ENCODE peak calls at places on chromosomes 7 and 10, in nine cellular contexts. P, O, V, A, K, R, J, X and B are unnamed samples.

GRCh38 chr7:33040803-33041516 is 21.6 kb downstream of the NT5C3A start:
- DNase-seq in P (no peak), O (peak; percentile 80), V (peak; percentile 91), A (no peak), K (no peak), R (peak; percentile 29), J (no peak), X (no peak), B (peak; percentile 90)

GRCh38 chr10:59839576-59839975 is 66.8 kb downstream of the CCDC6 start:
- DNase-seq in P (no peak), O (no peak), V (no peak), A (no peak), K (no peak), R (peak; percentile 77), J (no peak), X (no peak), B (no peak)

GRCh38 chr10:15083674-15084501 is 4.7 kb downstream of the ACBD7 start:
- DNase-seq in P (no peak), O (no peak), V (no peak), A (no peak), K (no peak), R (no peak), J (no peak), X (no peak), B (no peak)

GRCh38 chr7:95529701-95530100 is 44.0 kb downstream of the ASB4 start:
- DNase-seq in P (no peak), O (no peak), V (no peak), A (no peak), K (no peak), R (no peak), J (no peak), X (no peak), B (no peak)

GRCh38 chr7:26397786-26398435 is 106.2 kb downstream of the SNX10 start:
- DNase-seq in P (no peak), O (peak; percentile 37), V (peak; percentile 68), A (no peak), K (peak; percentile 51), R (peak; percentile 36), J (peak; percentile 36), X (no peak), B (no peak)

GRCh38 chr7:148854975-148855374 is 29.1 kb downstream of the EZH2 start:
- DNase-seq in P (no peak), O (no peak), V (no peak), A (no peak), K (no peak), R (no peak), J (no peak), X (no peak), B (no peak)

GRCh38 chr7:40799493-40800406 is 664.9 kb downstream of the SUGCT start:
- DNase-seq in P (no peak), O (no peak), V (no peak), A (no peak), K (no peak), R (no peak), J (no peak), X (no peak), B (no peak)

GRCh38 chr10:69641261-69641980 is 11.4 kb downstream of the FAM241B start:
- DNase-seq in P (no peak), O (no peak), V (no peak), A (peak; percentile 45), K (no peak), R (no peak), J (no peak), X (no peak), B (no peak)

GRCh38 chr10:8584666-8585065 is 530.2 kb downstream of the GATA3 start:
- DNase-seq in P (no peak), O (no peak), V (no peak), A (no peak), K (no peak), R (no peak), J (no peak), X (no peak), B (peak; percentile 39)

GRCh38 chr10:88027570-88027969 is 164.1 kb downstream of the PTEN start:
- DNase-seq in P (no peak), O (peak; percentile 16), V (peak; percentile 61), A (no peak), K (no peak), R (no peak), J (no peak), X (no peak), B (no peak)

GRCh38 chr7:99457050-99457645 is 8.8 kb downstream of the ATP5MF start:
- DNase-seq in P (no peak), O (no peak), V (no peak), A (no peak), K (no peak), R (no peak), J (no peak), X (no peak), B (no peak)

GRCh38 chr7:5697754-5698487 is 83.5 kb downstream of the RNF216 start:
- DNase-seq in P (no peak), O (no peak), V (no peak), A (no peak), K (no peak), R (peak; percentile 39), J (no peak), X (no peak), B (no peak)

GRCh38 chr10:95485030-95485429 is 76.1 kb downstream of the SORBS1 start:
- DNase-seq in P (no peak), O (no peak), V (no peak), A (no peak), K (no peak), R (no peak), J (no peak), X (no peak), B (peak; percentile 13)

GRCh38 chr7:18345641-18346234 is 149.8 kb upstream of the HDAC9 start:
- DNase-seq in P (peak; percentile 46), O (peak; percentile 33), V (peak; percentile 47), A (no peak), K (peak; percentile 57), R (peak; percentile 52), J (no peak), X (no peak), B (no peak)

GRCh38 chr10:89352039-89352597 is 24.3 kb downstream of the IFIT3 start:
- DNase-seq in P (peak; percentile 24), O (peak; percentile 40), V (no peak), A (no peak), K (no peak), R (peak; percentile 97), J (no peak), X (peak; percentile 32), B (peak; percentile 99)

GRCh38 chr7:42686594-42687156 is 225.2 kb downstream of the C7orf25 start:
- DNase-seq in P (no peak), O (no peak), V (no peak), A (no peak), K (peak; percentile 35), R (no peak), J (no peak), X (no peak), B (no peak)

GRCh38 chr10:132905661-132906060 is 36.7 kb downstream of the CFAP46 start:
- DNase-seq in P (no peak), O (no peak), V (no peak), A (peak; percentile 25), K (no peak), R (no peak), J (no peak), X (no peak), B (no peak)

GRCh38 chr10:20858292-20859124 is 38.6 kb downstream of the NEBL start:
- DNase-seq in P (peak; percentile 8), O (no peak), V (peak; percentile 44), A (no peak), K (peak; percentile 5), R (peak; percentile 56), J (no peak), X (no peak), B (no peak)

GRCh38 chr7:5393748-5394147 is 29.9 kb downstream of the TNRC18 start:
- DNase-seq in P (no peak), O (no peak), V (no peak), A (no peak), K (no peak), R (no peak), J (no peak), X (no peak), B (no peak)

GRCh38 chr10:70440296-70441160 is 953 bp downstream of the NODAL start:
- DNase-seq in P (no peak), O (no peak), V (no peak), A (no peak), K (no peak), R (no peak), J (no peak), X (no peak), B (no peak)

GRCh38 chr10:11610855-11611247 is 599 bp downstream of the USP6NL start:
- DNase-seq in P (no peak), O (peak; percentile 38), V (peak; percentile 64), A (peak; percentile 76), K (no peak), R (peak; percentile 58), J (peak; percentile 35), X (peak; percentile 41), B (no peak)

GRCh38 chr10:17657116-17657500 is 13.2 kb downstream of the STAM start:
- DNase-seq in P (no peak), O (no peak), V (no peak), A (no peak), K (no peak), R (no peak), J (no peak), X (no peak), B (no peak)
- H3K27ac ChIP-seq in P (peak overlapping the region; percentile 93), O (no peak overlapping the region), V (no peak overlapping the region), A (no peak overlapping the region), K (no peak overlapping the region), R (no peak overlapping the region), J (peak overlapping the region; percentile 20), X (no peak overlapping the region), B (no peak overlapping the region)

GRCh38 chr10:127923646-127924045 is 16.7 kb downstream of the PTPRE start:
- DNase-seq in P (no peak), O (no peak), V (no peak), A (no peak), K (no peak), R (no peak), J (no peak), X (no peak), B (no peak)
- H3K4me1 ChIP-seq in P (peaks cover 34% of the 10 kb centered on the region), O (no peaks in the 10 kb centered on the region), V (no peaks in the 10 kb centered on the region), A (peaks cover 69% of the 10 kb centered on the region), K (peaks cover 7% of the 10 kb centered on the region), R (peaks cover 22% of the 10 kb centered on the region), J (peaks cover 87% of the 10 kb centered on the region), X (no peaks in the 10 kb centered on the region), B (no peaks in the 10 kb centered on the region)

GRCh38 chr7:104861729-104862128 is 152.3 kb upstream of the KMT2E start:
- DNase-seq in P (no peak), O (no peak), V (no peak), A (no peak), K (no peak), R (no peak), J (no peak), X (no peak), B (no peak)
- H3K27ac ChIP-seq in P (no peak overlapping the region), O (no peak overlapping the region), V (no peak overlapping the region), A (no peak overlapping the region), K (no peak overlapping the region), R (no peak overlapping the region), J (no peak overlapping the region), X (no peak overlapping the region), B (no peak overlapping the region)

DNA sequence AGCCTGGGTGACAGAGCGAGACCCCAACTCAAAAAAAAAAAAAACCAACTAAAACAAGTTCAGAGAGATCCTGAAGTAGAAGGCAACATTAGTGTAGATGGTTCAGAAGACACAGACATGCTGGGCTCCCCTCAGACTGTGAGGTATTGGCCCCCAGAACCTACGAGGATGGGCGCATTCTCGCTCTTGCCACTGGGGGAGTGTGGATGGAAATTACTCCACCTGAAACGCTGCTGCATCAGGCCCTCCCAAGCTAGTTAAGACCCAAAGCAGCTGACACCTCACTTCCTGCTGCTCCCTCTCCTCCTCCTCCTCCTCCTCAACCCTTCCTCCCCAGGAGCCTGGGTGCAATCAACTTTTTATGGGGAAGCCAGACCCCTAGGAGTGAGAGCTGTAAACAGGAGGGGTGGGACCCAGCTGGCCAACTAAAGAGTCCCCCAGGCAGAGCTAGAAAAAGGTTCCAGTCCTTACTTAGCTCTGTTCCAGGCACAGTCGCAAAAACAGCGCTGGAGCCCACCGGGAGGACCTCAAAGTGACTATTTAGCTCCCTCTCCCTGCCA is 7.4 kb downstream of the SH3PXD2A start:
- DNase-seq in P (peak; percentile 18), O (no peak), V (peak; percentile 59), A (no peak), K (no peak), R (no peak), J (no peak), X (no peak), B (no peak)
- H3K4me1 ChIP-seq in P (no peaks in the 10 kb centered on the region), O (peaks cover 69% of the 10 kb centered on the region), V (peaks cover 24% of the 10 kb centered on the region), A (peaks cover 60% of the 10 kb centered on the region), K (no peaks in the 10 kb centered on the region), R (peaks cover 16% of the 10 kb centered on the region), J (peaks cover 87% of the 10 kb centered on the region), X (peaks cover 29% of the 10 kb centered on the region), B (peaks cover 71% of the 10 kb centered on the region)